ENCODE peak calls at places on chromosomes 4 and X, in four cellular contexts. U is MCF 10A; F is activated CD8-positive, alpha-beta memory T cell treated with anti-CD3 and anti-CD28 coated beads for 1 hour; G is gastrocnemius medialis. D is an unnamed sample.

GRCh38 chr4:23361453-23361852 is 528.4 kb downstream of the PPARGC1A start:
- DNase-seq in F (no peak), G (peak), U (no peak), D (no peak)

GRCh38 chr4:122331195-122331594 is 47.6 kb upstream of the ADAD1 start:
- DNase-seq in G (no peak), F (no peak), U (no peak), D (no peak)

GRCh38 chr4:94158883-94159282 is 48.8 kb upstream of the SMARCAD1 start:
- DNase-seq in F (no peak), G (no peak), U (no peak), D (no peak)

GRCh38 chr4:159101983-159102622 is 776 bp upstream of the RAPGEF2 start:
- DNase-seq in G (no peak), U (no peak), F (no peak), D (no peak)

GRCh38 chr4:3041192-3042142 is 32.9 kb downstream of the HTT-AS start:
- DNase-seq in G (peak), F (no peak), U (no peak), D (peak)

GRCh38 chrX:39174761-39175417 is 373.6 kb downstream of the MID1IP1 start:
- DNase-seq in F (no peak), G (no peak), U (peak), D (peak)

GRCh38 chr4:54942735-54943134 is 182.7 kb downstream of the KDR start:
- DNase-seq in G (no peak), F (no peak), U (no peak), D (no peak)

GRCh38 chr4:186102931-186103330 is 1.6 kb upstream of the FAM149A start:
- DNase-seq in U (no peak), G (no peak), F (no peak), D (no peak)

GRCh38 chrX:41722816-41723215 is 1.2 kb upstream of the GPR82 start:
- DNase-seq in G (no peak), U (peak), F (no peak), D (no peak)

GRCh38 chrX:54785901-54786300 is 12.2 kb downstream of the ITIH6 start:
- DNase-seq in U (peak), G (no peak), F (no peak), D (no peak)

GRCh38 chr4:36189511-36190226 is 54.6 kb downstream of the ARAP2 start:
- DNase-seq in G (no peak), U (no peak), F (no peak), D (no peak)

GRCh38 chrX:136291824-136292223 is 8.9 kb upstream of the ADGRG4 start:
- DNase-seq in F (no peak), U (peak), G (no peak), D (no peak)

GRCh38 chrX:147897117-147897516 is 14.6 kb upstream of the FMR1 start:
- DNase-seq in U (no peak), F (no peak), G (no peak), D (no peak)

GRCh38 chrX:107450823-107451509 is 1.5 kb downstream of the FRMPD3 start:
- DNase-seq in F (no peak), G (no peak), U (no peak), D (no peak)

GRCh38 chrX:30822068-30822671 is 66.9 kb downstream of the TAB3 start:
- DNase-seq in G (no peak), F (no peak), U (no peak), D (no peak)

GRCh38 chrX:44874481-44875184 is 1.6 kb downstream of the KDM6A start:
- DNase-seq in F (peak), G (peak), U (peak), D (no peak)

GRCh38 chr4:187908079-187908501 is 87.5 kb upstream of the ZFP42 start:
- DNase-seq in F (no peak), G (no peak), U (peak), D (no peak)

GRCh38 chr4:54937501-54937900 is 187.9 kb downstream of the KDR start:
- DNase-seq in U (peak), G (no peak), F (no peak), D (no peak)

GRCh38 chrX:14801136-14801535 is 71.7 kb downstream of the FANCB start:
- DNase-seq in F (no peak), G (no peak), U (no peak), D (no peak)

GRCh38 chrX:130676861-130677260 is 226.1 kb downstream of the ENOX2 start:
- DNase-seq in G (no peak), F (no peak), U (no peak), D (no peak)

GRCh38 chrX:10854594-10854993 is 234.2 kb upstream of the MID1 start:
- DNase-seq in G (no peak), U (no peak), F (no peak), D (no peak)

GRCh38 chrX:130887392-130887791 is 15.6 kb downstream of the ENOX2 start:
- DNase-seq in G (no peak), F (no peak), U (no peak), D (no peak)

GRCh38 chr4:123052007-123052406 is 129.6 kb upstream of the NUDT6 start:
- DNase-seq in F (no peak), G (no peak), U (no peak), D (no peak)